ENCODE peak calls at places on chromosomes 4 and X, in six cellular contexts. T is HFF-Myc; A is activated naive CD4-positive, alpha-beta T cell; B is heart left ventricle; Q is endothelial cell of umbilical vein; O is pons. C is an unnamed sample.

GRCh38 chrX:40202456-40202855 is 104.7 kb upstream of the BCOR start:
- DNase-seq in T (no peak), A (no peak), B (no peak), Q (no peak), O (no peak), C (no peak)

GRCh38 chr4:69951602-69952001 is 13.9 kb downstream of the CSN2 start:
- DNase-seq in T (no peak), A (no peak), B (no peak), Q (no peak), O (no peak), C (no peak)

GRCh38 chr4:7908668-7909067 is 31.0 kb downstream of the AFAP1 start:
- DNase-seq in T (no peak), A (no peak), B (no peak), Q (no peak), O (no peak), C (no peak)

GRCh38 chr4:38131371-38132139 is 171.4 kb downstream of the PTTG2 start:
- DNase-seq in T (no peak), A (peak), B (no peak), Q (peak), O (no peak), C (peak)

GRCh38 chrX:48459483-48459882 is 10.6 kb downstream of the SLC38A5 start:
- DNase-seq in T (no peak), A (no peak), B (no peak), Q (no peak), O (no peak), C (no peak)

GRCh38 chrX:20968996-20969395 is 405.2 kb upstream of the CNKSR2 start:
- DNase-seq in T (no peak), A (no peak), B (no peak), Q (no peak), O (no peak), C (no peak)

GRCh38 chrX:120559799-120560198 is 963 bp downstream of the CUL4B start:
- DNase-seq in T (no peak), A (no peak), B (no peak), Q (no peak), O (peak), C (no peak)

GRCh38 chrX:18995216-18995615 is 11.3 kb upstream of the PHKA2 start:
- DNase-seq in T (no peak), A (no peak), B (no peak), Q (peak), O (no peak), C (no peak)

GRCh38 chr4:11438647-11439046 is 10.0 kb upstream of the HS3ST1 start:
- DNase-seq in T (no peak), A (no peak), B (no peak), Q (no peak), O (no peak), C (no peak)

GRCh38 chr4:88456757-88457306 is at the start of gene HERC5:
- DNase-seq in T (peak), A (peak), B (peak), Q (peak), O (peak), C (peak)

GRCh38 chrX:39670281-39670680 is 427.5 kb downstream of the BCOR start:
- DNase-seq in T (no peak), A (no peak), B (no peak), Q (no peak), O (no peak), C (no peak)

GRCh38 chrX:42976729-42977366 is 198.9 kb upstream of the PPP1R2C start:
- DNase-seq in T (no peak), A (no peak), B (no peak), Q (peak), O (no peak), C (no peak)

GRCh38 chr4:2072971-2073807 is 14.1 kb downstream of the NAT8L start:
- DNase-seq in T (no peak), A (no peak), B (no peak), Q (no peak), O (no peak), C (no peak)

GRCh38 chr4:83112239-83112638 is 2.3 kb downstream of the PLAC8 start:
- DNase-seq in T (no peak), A (no peak), B (no peak), Q (no peak), O (peak), C (no peak)

GRCh38 chr4:162497564-162498167 is 333.9 kb upstream of the FSTL5 start:
- DNase-seq in T (no peak), A (no peak), B (no peak), Q (peak), O (peak), C (no peak)

GRCh38 chrX:3501833-3502535 is 155.5 kb upstream of the MXRA5 start:
- DNase-seq in T (no peak), A (no peak), B (peak), Q (no peak), O (no peak), C (no peak)

GRCh38 chr4:41594439-41594838 is 56.5 kb downstream of the LIMCH1 start:
- DNase-seq in T (no peak), A (no peak), B (peak), Q (no peak), O (peak), C (no peak)

GRCh38 chrX:105765691-105766090 is 56.6 kb upstream of the NRK start:
- DNase-seq in T (no peak), A (no peak), B (no peak), Q (no peak), O (no peak), C (no peak)

GRCh38 chr4:38804654-38805295 is at the start of gene TLR1:
- DNase-seq in T (peak), A (no peak), B (no peak), Q (peak), O (peak), C (no peak)

GRCh38 chr4:181896609-181897008 is 346.6 kb upstream of the TENM3 start:
- DNase-seq in T (no peak), A (no peak), B (no peak), Q (no peak), O (no peak), C (no peak)

GRCh38 chrX:77427586-77427985 is 19.6 kb upstream of the FGF16 start:
- DNase-seq in T (no peak), A (no peak), B (no peak), Q (no peak), O (no peak), C (no peak)

GRCh38 chr4:101774807-101775206 is 15.7 kb upstream of the BANK1 start:
- DNase-seq in T (peak), A (no peak), B (no peak), Q (no peak), O (no peak), C (no peak)

GRCh38 chrX:124300412-124300811 is 32.0 kb upstream of the TEX13D start:
- DNase-seq in T (no peak), A (no peak), B (no peak), Q (no peak), O (no peak), C (no peak)

GRCh38 chr4:55768291-55768690 is 51.3 kb upstream of the EXOC1L start:
- DNase-seq in T (peak), A (no peak), B (no peak), Q (peak), O (no peak), C (no peak)

GRCh38 chr4:155248002-155248896 is 39.8 kb downstream of the NPY2R start:
- DNase-seq in T (no peak), A (no peak), B (no peak), Q (no peak), O (no peak), C (no peak)

GRCh38 chr4:36292551-36293188 is 11.3 kb downstream of the DTHD1 start:
- DNase-seq in T (no peak), A (no peak), B (no peak), Q (no peak), O (peak), C (no peak)

GRCh38 chr4:13238936-13239335 is 245.2 kb downstream of the RAB28 start:
- DNase-seq in T (no peak), A (no peak), B (no peak), Q (no peak), O (no peak), C (no peak)

GRCh38 chr4:71732706-71733105 is 51.2 kb downstream of the GC start:
- DNase-seq in T (peak), A (no peak), B (no peak), Q (peak), O (peak), C (no peak)

GRCh38 chrX:46185923-46186810 is 359.1 kb downstream of the ZNF674 start:
- DNase-seq in T (no peak), A (no peak), B (no peak), Q (no peak), O (no peak), C (no peak)